ENCODE peak calls at places on chromosome 13, in eight cellular contexts. One of them, this sample, is unnamed.

GRCh38 chr13:51283361-51283760 is 56.1 kb upstream of the SERPINE3 start:
- DNase-seq in OCI-LY7: no peak
- DNase-seq in PC-3: peak
- DNase-seq in GM23338: no peak
- DNase-seq in SK-N-SH: no peak
- DNase-seq in neural progenitor cell: no peak
- DNase-seq in hepatocyte: no peak
- DNase-seq in HCT116: no peak
- DNase-seq in this sample: peak

GRCh38 chr13:51207881-51208280 is 14.3 kb upstream of the FAM124A start:
- DNase-seq in OCI-LY7: no peak
- DNase-seq in PC-3: no peak
- DNase-seq in GM23338: no peak
- DNase-seq in SK-N-SH: no peak
- DNase-seq in neural progenitor cell: no peak
- DNase-seq in hepatocyte: no peak
- DNase-seq in HCT116: no peak
- DNase-seq in this sample: no peak

GRCh38 chr13:110150384-110151091 is 156.4 kb downstream of the COL4A1 start:
- DNase-seq in OCI-LY7: no peak
- DNase-seq in PC-3: peak
- DNase-seq in GM23338: no peak
- DNase-seq in SK-N-SH: no peak
- DNase-seq in neural progenitor cell: no peak
- DNase-seq in hepatocyte: no peak
- DNase-seq in HCT116: no peak
- DNase-seq in this sample: peak

GRCh38 chr13:27283906-27284523 is 13.4 kb downstream of the RASL11A start:
- DNase-seq in OCI-LY7: peak
- DNase-seq in PC-3: peak
- DNase-seq in GM23338: no peak
- DNase-seq in SK-N-SH: peak
- DNase-seq in neural progenitor cell: no peak
- DNase-seq in hepatocyte: no peak
- DNase-seq in HCT116: peak
- DNase-seq in this sample: peak

GRCh38 chr13:22063416-22064124 is 392.7 kb downstream of the FGF9 start:
- DNase-seq in OCI-LY7: no peak
- DNase-seq in PC-3: no peak
- DNase-seq in GM23338: no peak
- DNase-seq in SK-N-SH: no peak
- DNase-seq in neural progenitor cell: no peak
- DNase-seq in hepatocyte: no peak
- DNase-seq in HCT116: no peak
- DNase-seq in this sample: no peak

GRCh38 chr13:69706807-69707206 is 400.8 kb upstream of the ATXN8OS start:
- DNase-seq in OCI-LY7: no peak
- DNase-seq in PC-3: no peak
- DNase-seq in GM23338: no peak
- DNase-seq in SK-N-SH: no peak
- DNase-seq in neural progenitor cell: no peak
- DNase-seq in hepatocyte: no peak
- DNase-seq in HCT116: no peak
- DNase-seq in this sample: no peak

GRCh38 chr13:94987081-94987480 is 274.7 kb upstream of the SOX21 start:
- DNase-seq in OCI-LY7: no peak
- DNase-seq in PC-3: no peak
- DNase-seq in GM23338: no peak
- DNase-seq in SK-N-SH: no peak
- DNase-seq in neural progenitor cell: no peak
- DNase-seq in hepatocyte: no peak
- DNase-seq in HCT116: no peak
- DNase-seq in this sample: no peak

GRCh38 chr13:38947049-38947448 is 43.6 kb downstream of the STOML3 start:
- DNase-seq in OCI-LY7: no peak
- DNase-seq in PC-3: no peak
- DNase-seq in GM23338: no peak
- DNase-seq in SK-N-SH: no peak
- DNase-seq in neural progenitor cell: no peak
- DNase-seq in hepatocyte: no peak
- DNase-seq in HCT116: no peak
- DNase-seq in this sample: no peak

GRCh38 chr13:102422690-102423089 is 20.8 kb upstream of the FGF14 start:
- DNase-seq in OCI-LY7: no peak
- DNase-seq in PC-3: no peak
- DNase-seq in GM23338: no peak
- DNase-seq in SK-N-SH: no peak
- DNase-seq in neural progenitor cell: no peak
- DNase-seq in hepatocyte: no peak
- DNase-seq in HCT116: no peak
- DNase-seq in this sample: no peak

GRCh38 chr13:109611912-109612691 is 174.3 kb downstream of the IRS2 start:
- DNase-seq in OCI-LY7: no peak
- DNase-seq in PC-3: peak
- DNase-seq in GM23338: no peak
- DNase-seq in SK-N-SH: no peak
- DNase-seq in neural progenitor cell: no peak
- DNase-seq in hepatocyte: no peak
- DNase-seq in HCT116: no peak
- DNase-seq in this sample: no peak

GRCh38 chr13:112714366-112714765 is 24.5 kb downstream of the ATP11A start:
- DNase-seq in OCI-LY7: no peak
- DNase-seq in PC-3: no peak
- DNase-seq in GM23338: no peak
- DNase-seq in SK-N-SH: no peak
- DNase-seq in neural progenitor cell: no peak
- DNase-seq in hepatocyte: no peak
- DNase-seq in HCT116: no peak
- DNase-seq in this sample: no peak

GRCh38 chr13:99198630-99199029 is 2.0 kb upstream of the UBAC2 start:
- DNase-seq in OCI-LY7: no peak
- DNase-seq in PC-3: peak
- DNase-seq in GM23338: no peak
- DNase-seq in SK-N-SH: no peak
- DNase-seq in neural progenitor cell: no peak
- DNase-seq in hepatocyte: peak
- DNase-seq in HCT116: no peak
- DNase-seq in this sample: no peak

GRCh38 chr13:72805663-72806341 is 23.9 kb downstream of the PIBF1 start:
- DNase-seq in OCI-LY7: no peak
- DNase-seq in PC-3: no peak
- DNase-seq in GM23338: no peak
- DNase-seq in SK-N-SH: no peak
- DNase-seq in neural progenitor cell: no peak
- DNase-seq in hepatocyte: no peak
- DNase-seq in HCT116: no peak
- DNase-seq in this sample: no peak

GRCh38 chr13:45341799-45342584 is 1.0 kb upstream of the TPT1 start:
- DNase-seq in OCI-LY7: no peak
- DNase-seq in PC-3: peak
- DNase-seq in GM23338: no peak
- DNase-seq in SK-N-SH: peak
- DNase-seq in neural progenitor cell: no peak
- DNase-seq in hepatocyte: no peak
- DNase-seq in HCT116: no peak
- DNase-seq in this sample: peak

GRCh38 chr13:94711561-94712286 is 621 bp downstream of the SOX21 start:
- DNase-seq in OCI-LY7: no peak
- DNase-seq in PC-3: peak
- DNase-seq in GM23338: peak
- DNase-seq in SK-N-SH: peak
- DNase-seq in neural progenitor cell: peak
- DNase-seq in hepatocyte: peak
- DNase-seq in HCT116: no peak
- DNase-seq in this sample: peak

GRCh38 chr13:40483601-40484000 is 182.8 kb downstream of the FOXO1 start:
- DNase-seq in OCI-LY7: peak
- DNase-seq in PC-3: no peak
- DNase-seq in GM23338: no peak
- DNase-seq in SK-N-SH: no peak
- DNase-seq in neural progenitor cell: no peak
- DNase-seq in hepatocyte: no peak
- DNase-seq in HCT116: no peak
- DNase-seq in this sample: no peak

GRCh38 chr13:30181856-30182651 is 125.3 kb downstream of the KATNAL1 start:
- DNase-seq in OCI-LY7: no peak
- DNase-seq in PC-3: no peak
- DNase-seq in GM23338: peak
- DNase-seq in SK-N-SH: no peak
- DNase-seq in neural progenitor cell: peak
- DNase-seq in hepatocyte: no peak
- DNase-seq in HCT116: no peak
- DNase-seq in this sample: no peak

GRCh38 chr13:50071399-50071798 is 56.2 kb downstream of the KCNRG start:
- DNase-seq in OCI-LY7: no peak
- DNase-seq in PC-3: no peak
- DNase-seq in GM23338: no peak
- DNase-seq in SK-N-SH: peak
- DNase-seq in neural progenitor cell: no peak
- DNase-seq in hepatocyte: no peak
- DNase-seq in HCT116: no peak
- DNase-seq in this sample: no peak

GRCh38 chr13:95231393-95231792 is 69.9 kb downstream of the ABCC4 start:
- DNase-seq in OCI-LY7: no peak
- DNase-seq in PC-3: no peak
- DNase-seq in GM23338: no peak
- DNase-seq in SK-N-SH: no peak
- DNase-seq in neural progenitor cell: no peak
- DNase-seq in hepatocyte: no peak
- DNase-seq in HCT116: no peak
- DNase-seq in this sample: no peak

GRCh38 chr13:63463782-63464610 is 2048.3 kb upstream of the PCDH20 start:
- DNase-seq in OCI-LY7: peak
- DNase-seq in PC-3: no peak
- DNase-seq in GM23338: no peak
- DNase-seq in SK-N-SH: no peak
- DNase-seq in neural progenitor cell: no peak
- DNase-seq in hepatocyte: no peak
- DNase-seq in HCT116: no peak
- DNase-seq in this sample: no peak

GRCh38 chr13:69616398-69616797 is 491.2 kb upstream of the ATXN8OS start:
- DNase-seq in OCI-LY7: no peak
- DNase-seq in PC-3: no peak
- DNase-seq in GM23338: no peak
- DNase-seq in SK-N-SH: no peak
- DNase-seq in neural progenitor cell: no peak
- DNase-seq in hepatocyte: no peak
- DNase-seq in HCT116: no peak
- DNase-seq in this sample: no peak

GRCh38 chr13:107473255-107473654 is 742.1 kb downstream of the LIG4 start:
- DNase-seq in OCI-LY7: no peak
- DNase-seq in PC-3: no peak
- DNase-seq in GM23338: no peak
- DNase-seq in SK-N-SH: no peak
- DNase-seq in neural progenitor cell: no peak
- DNase-seq in hepatocyte: no peak
- DNase-seq in HCT116: no peak
- DNase-seq in this sample: no peak

GRCh38 chr13:42110410-42111155 is 62.1 kb downstream of the DGKH start:
- DNase-seq in OCI-LY7: peak
- DNase-seq in PC-3: peak
- DNase-seq in GM23338: peak
- DNase-seq in SK-N-SH: peak
- DNase-seq in neural progenitor cell: peak
- DNase-seq in hepatocyte: peak
- DNase-seq in HCT116: peak
- DNase-seq in this sample: peak

DNA sequence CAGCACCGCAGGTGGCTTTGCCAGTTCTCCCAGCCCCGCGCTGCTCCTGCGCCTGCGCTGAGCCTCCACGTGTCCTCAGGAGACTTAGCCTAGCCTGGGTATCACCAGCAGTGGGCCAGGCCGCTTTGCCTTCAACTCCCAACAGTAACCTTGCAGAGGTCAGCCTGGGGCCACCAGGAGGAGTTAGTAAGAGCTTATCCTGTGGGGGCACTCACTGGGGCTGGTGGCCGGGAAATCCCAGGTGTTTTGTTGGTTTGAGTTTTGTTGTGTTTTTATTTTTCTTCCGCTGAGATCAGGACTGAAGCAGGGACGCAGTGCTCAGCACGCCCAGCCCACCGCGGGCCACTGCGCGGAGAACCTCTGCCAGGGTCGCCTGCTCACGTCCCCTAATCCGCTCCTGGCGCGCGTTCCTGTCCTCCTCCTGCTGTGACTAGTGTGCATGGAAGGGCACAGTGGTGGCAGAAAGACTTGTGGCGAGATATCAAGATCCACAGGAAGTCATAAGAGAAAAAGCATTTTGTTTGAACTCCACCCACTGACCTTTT is 207.4 kb upstream of the RFC3 start:
- DNase-seq in OCI-LY7: no peak
- DNase-seq in PC-3: no peak
- DNase-seq in GM23338: peak
- DNase-seq in SK-N-SH: no peak
- DNase-seq in neural progenitor cell: peak
- DNase-seq in hepatocyte: no peak
- DNase-seq in HCT116: no peak
- DNase-seq in this sample: no peak
- H2AFZ ChIP-seq in OCI-LY7: no peak
- H2AFZ ChIP-seq in PC-3: no peak
- H2AFZ ChIP-seq in GM23338: peak
- H2AFZ ChIP-seq in SK-N-SH: no peak
- H2AFZ ChIP-seq in neural progenitor cell: no peak
- H2AFZ ChIP-seq in hepatocyte: no peak
- H2AFZ ChIP-seq in HCT116: no peak
- H2AFZ ChIP-seq in this sample: no peak

GRCh38 chr13:47175172-47175806 is 278.4 kb upstream of the HTR2A start:
- DNase-seq in OCI-LY7: no peak
- DNase-seq in PC-3: peak
- DNase-seq in GM23338: no peak
- DNase-seq in SK-N-SH: no peak
- DNase-seq in neural progenitor cell: no peak
- DNase-seq in hepatocyte: no peak
- DNase-seq in HCT116: no peak
- DNase-seq in this sample: peak
- H3K4me2 ChIP-seq in OCI-LY7: no peak
- H3K4me2 ChIP-seq in PC-3: peak
- H3K4me2 ChIP-seq in GM23338: no peak
- H3K4me2 ChIP-seq in SK-N-SH: peak
- H3K4me2 ChIP-seq in neural progenitor cell: no peak
- H3K4me2 ChIP-seq in hepatocyte: no peak
- H3K4me2 ChIP-seq in HCT116: no peak
- H3K4me2 ChIP-seq in this sample: peak

GRCh38 chr13:105019073-105019472 is 1516.4 kb downstream of the EFNB2 start:
- DNase-seq in OCI-LY7: no peak
- DNase-seq in PC-3: no peak
- DNase-seq in GM23338: no peak
- DNase-seq in SK-N-SH: no peak
- DNase-seq in neural progenitor cell: no peak
- DNase-seq in hepatocyte: no peak
- DNase-seq in HCT116: no peak
- DNase-seq in this sample: no peak
- TF ChIP-seq EZH2phosphoT487 in OCI-LY7: no peak
- TF ChIP-seq EZH2phosphoT487 in PC-3: no peak
- TF ChIP-seq EZH2phosphoT487 in GM23338: no peak
- TF ChIP-seq EZH2phosphoT487 in SK-N-SH: no peak
- TF ChIP-seq EZH2phosphoT487 in neural progenitor cell: no peak
- TF ChIP-seq EZH2phosphoT487 in hepatocyte: no peak
- TF ChIP-seq EZH2phosphoT487 in HCT116: no peak
- TF ChIP-seq EZH2phosphoT487 in this sample: no peak

DNA sequence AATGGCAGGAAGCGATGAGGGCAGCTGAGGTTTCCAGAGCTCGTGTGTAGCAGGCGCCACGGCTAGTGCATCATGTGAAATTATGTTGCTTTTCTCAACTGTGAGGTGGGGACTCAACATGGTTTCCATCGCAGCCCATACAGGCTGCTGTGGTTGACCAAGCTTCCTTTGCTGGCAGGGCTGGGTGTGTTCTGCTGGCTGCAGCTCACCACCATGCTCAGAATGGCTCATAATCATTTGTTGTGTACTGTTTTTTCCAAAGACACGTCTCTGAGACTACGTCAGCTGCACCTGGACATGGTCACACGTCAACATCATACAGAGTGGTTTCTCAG is 16.1 kb upstream of the RASA3 start:
- DNase-seq in OCI-LY7: no peak
- DNase-seq in PC-3: no peak
- DNase-seq in GM23338: no peak
- DNase-seq in SK-N-SH: peak
- DNase-seq in neural progenitor cell: no peak
- DNase-seq in hepatocyte: no peak
- DNase-seq in HCT116: no peak
- DNase-seq in this sample: no peak
- H2AFZ ChIP-seq in OCI-LY7: no peak
- H2AFZ ChIP-seq in PC-3: no peak
- H2AFZ ChIP-seq in GM23338: no peak
- H2AFZ ChIP-seq in SK-N-SH: no peak
- H2AFZ ChIP-seq in neural progenitor cell: no peak
- H2AFZ ChIP-seq in hepatocyte: no peak
- H2AFZ ChIP-seq in HCT116: no peak
- H2AFZ ChIP-seq in this sample: no peak

This sample was measured in GM23248.